ENCODE peak calls at places on chromosomes 13 and 19, in four cellular contexts. D is NB4, U is gastrocnemius medialis, Z is Calu3. E is an unnamed sample.

GRCh38 chr19:15393963-15394362 is 14.4 kb upstream of the AKAP8 start:
- DNase-seq in U (no peak), D (no peak), Z (no peak), E (no peak)

GRCh38 chr13:44664308-44664707 is 88.2 kb upstream of the TSC22D1 start:
- DNase-seq in D (no peak), Z (no peak), U (no peak), E (no peak)

GRCh38 chr13:59677966-59678814 is 485.5 kb downstream of the DIAPH3 start:
- DNase-seq in Z (no peak), D (peak; percentile 56), U (no peak), E (peak; percentile 22)

GRCh38 chr19:16571283-16571682 is 932 bp downstream of the SLC35E1 start:
- DNase-seq in Z (no peak), D (peak; percentile 82), U (no peak), E (no peak)

GRCh38 chr13:63351533-63351932 is 1935.9 kb upstream of the PCDH20 start:
- DNase-seq in D (no peak), Z (no peak), U (no peak), E (no peak)

GRCh38 chr19:7883796-7884570 is 4.3 kb upstream of the LRRC8E start:
- DNase-seq in D (peak; percentile 49), Z (no peak), U (no peak), E (no peak)

GRCh38 chr19:49847731-49848696 is 2.9 kb upstream of the PTOV1 start:
- DNase-seq in D (peak; percentile 88), U (no peak), Z (peak; percentile 47), E (no peak)

GRCh38 chr19:7705387-7706187 is 3.7 kb upstream of the FCER2 start:
- DNase-seq in Z (no peak), D (peak; percentile 43), U (peak; percentile 37), E (no peak)

GRCh38 chr13:38417727-38418126 is 68.1 kb downstream of the UFM1 start:
- DNase-seq in U (no peak), D (peak; percentile 33), Z (peak; percentile 11), E (no peak)

GRCh38 chr13:83618966-83619365 is 263.3 kb downstream of the SLITRK1 start:
- DNase-seq in U (no peak), Z (no peak), D (no peak), E (no peak)

GRCh38 chr13:41428155-41428554 is 29.2 kb upstream of the RGCC start:
- DNase-seq in D (no peak), Z (no peak), U (no peak), E (no peak)

GRCh38 chr19:11047856-11048255 is 41.4 kb upstream of the LDLR start:
- DNase-seq in D (no peak), Z (no peak), U (no peak), E (no peak)

GRCh38 chr19:50724522-50725217 is 1.5 kb downstream of the CLEC11A start:
- DNase-seq in D (peak; percentile 99), Z (peak; percentile 100), U (peak; percentile 85), E (peak; percentile 99)

GRCh38 chr19:10815969-10816635 is 19.9 kb downstream of the TMED1 start:
- DNase-seq in Z (no peak), U (no peak), D (no peak), E (no peak)

GRCh38 chr19:37926255-37926654 is 19.2 kb downstream of the SIPA1L3 start:
- DNase-seq in D (no peak), U (no peak), Z (no peak), E (no peak)

GRCh38 chr13:105278797-105279425 is 1256.6 kb downstream of the EFNB2 start:
- DNase-seq in Z (no peak), D (no peak), U (no peak), E (no peak)

GRCh38 chr19:49165111-49165750 is 7.6 kb downstream of the TRPM4 start:
- DNase-seq in U (peak; percentile 80), D (no peak), Z (no peak), E (no peak)

GRCh38 chr19:11578342-11579142 is 1.1 kb upstream of the ACP5 start:
- DNase-seq in Z (no peak), U (peak; percentile 48), D (peak; percentile 32), E (no peak)

GRCh38 chr13:76732367-76732766 is 153.8 kb downstream of the KCTD12 start:
- DNase-seq in U (no peak), Z (no peak), D (no peak), E (no peak)

DNA sequence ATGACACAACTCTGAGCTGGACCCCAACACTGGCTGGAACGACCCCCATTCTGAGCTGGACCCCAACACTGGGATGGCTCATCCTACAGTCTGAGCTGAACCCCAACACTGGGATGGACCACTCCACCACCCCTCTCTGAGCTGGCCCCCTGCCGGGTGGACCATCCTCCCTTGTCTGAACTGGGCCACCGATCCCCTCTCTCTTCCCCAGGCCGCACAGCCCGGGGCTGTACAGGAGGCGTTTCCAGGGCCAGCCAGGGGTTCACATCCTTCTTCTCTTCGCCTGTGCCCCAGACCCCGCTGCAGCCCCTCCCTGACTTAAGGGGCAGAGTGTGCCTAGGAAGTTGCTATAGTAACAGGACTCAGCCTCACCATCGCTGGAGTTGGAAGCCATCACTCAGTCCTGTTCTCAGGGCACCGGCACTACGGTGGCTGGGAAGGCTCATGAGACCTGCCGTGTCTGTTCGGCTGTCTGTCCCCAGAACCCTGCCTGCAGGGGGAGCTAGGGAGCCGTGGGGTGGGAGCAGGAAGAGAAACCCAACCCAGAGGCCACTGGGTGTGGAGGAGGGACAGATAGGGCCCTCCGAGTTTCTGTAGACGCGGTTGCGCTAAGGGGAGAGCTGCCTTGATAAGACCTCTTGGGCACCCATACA is 3.7 kb downstream of the PRKACA start:
- DNase-seq in U (peak; percentile 89), Z (peak; percentile 45), D (peak; percentile 49), E (no peak)
- TF ChIP-seq CTCF in U (peak; percentile 93), Z (peak; percentile 16), D (peak; percentile 47), E (peak; percentile 9)

DNA sequence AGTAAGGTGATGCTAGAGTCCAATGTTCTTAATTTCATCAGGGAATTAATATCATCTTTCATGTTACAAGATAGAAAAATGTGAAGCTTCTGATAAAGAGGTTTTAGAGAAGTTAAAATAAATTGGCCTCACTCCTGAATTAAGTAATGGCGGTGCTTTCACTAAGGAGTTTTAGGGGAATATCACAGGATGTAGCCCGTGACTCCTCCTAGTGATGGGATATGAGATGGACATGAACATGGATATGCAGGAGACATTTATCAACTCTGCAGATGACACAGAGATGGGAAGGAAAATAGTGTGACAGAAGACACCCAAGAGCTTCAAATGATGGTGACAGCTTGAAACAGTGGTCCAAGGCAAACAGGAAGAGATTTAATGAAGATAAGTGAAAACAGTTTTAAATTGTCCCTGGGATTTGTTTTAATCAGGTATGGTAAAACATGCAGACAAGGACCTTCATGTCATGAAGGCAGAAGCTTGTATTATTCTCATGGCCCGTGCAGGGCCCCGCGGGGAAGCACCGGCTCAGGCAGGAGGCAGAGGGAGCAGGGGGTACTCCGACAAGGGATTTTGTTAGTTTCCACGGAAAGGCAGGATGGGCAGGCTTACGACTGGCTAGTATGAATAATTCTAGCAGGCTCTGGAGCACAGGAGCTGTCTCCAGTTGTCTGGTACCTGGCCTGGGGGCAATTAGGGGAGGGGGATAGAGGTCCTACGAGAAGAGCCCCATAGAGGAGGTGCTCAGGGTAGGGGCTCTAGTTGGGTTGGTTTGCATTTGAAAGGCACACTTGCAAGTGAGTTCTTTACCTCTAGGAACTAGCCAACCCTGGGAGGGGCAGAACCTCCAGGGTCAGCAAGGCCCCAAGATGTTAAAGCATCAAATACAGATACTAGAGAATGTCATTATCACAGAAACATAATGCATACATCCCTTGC is 38.7 kb upstream of the FARP1 start:
- DNase-seq in Z (no peak), D (no peak), U (no peak), E (no peak)
- TF ChIP-seq CTCF in Z (no peak), D (no peak), U (no peak), E (peak; percentile 8)

DNA sequence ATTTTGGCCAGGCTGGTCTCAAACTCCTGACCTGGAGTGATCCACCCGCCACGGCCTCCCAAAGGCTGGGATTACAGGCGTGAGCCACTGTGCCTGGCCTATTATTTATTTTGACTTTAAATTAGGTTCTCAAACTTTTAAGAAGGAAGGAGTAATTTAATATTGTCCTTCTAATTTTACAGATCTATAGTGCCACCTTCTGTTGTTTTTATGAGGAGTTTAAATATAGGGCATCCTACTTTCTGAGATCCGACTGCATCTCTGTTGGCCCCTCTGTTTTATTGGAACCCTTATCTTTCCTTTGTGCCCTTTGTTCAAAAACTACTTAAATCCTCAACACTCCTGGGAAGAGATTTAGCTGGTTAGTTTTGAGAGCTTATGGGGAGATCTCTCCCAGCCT is 25.4 kb upstream of the ZMYM5 start:
- DNase-seq in Z (no peak), D (peak; percentile 39), U (no peak), E (no peak)
- TF ChIP-seq CTCF in Z (no peak), D (no peak), U (no peak), E (peak; percentile 23)

DNA sequence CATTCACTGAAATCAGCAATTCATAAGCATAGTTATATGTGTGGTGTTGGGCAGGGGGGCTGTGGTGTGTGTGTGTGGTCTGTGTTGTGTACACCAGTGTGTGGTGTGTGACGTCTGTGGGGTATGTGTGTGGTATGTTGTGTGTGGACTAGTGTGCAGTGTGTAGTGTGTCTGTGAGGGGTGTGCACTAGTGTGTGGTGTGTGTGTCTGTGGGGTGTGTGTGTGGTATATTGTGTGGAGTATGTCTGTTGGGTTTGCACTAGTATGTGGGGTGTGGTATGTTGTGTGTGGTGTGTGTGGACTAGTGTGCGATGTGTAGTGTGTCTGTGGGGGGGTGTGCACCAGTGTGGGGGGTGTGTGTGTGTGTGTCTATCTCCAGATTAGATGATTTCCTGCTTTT is 7.2 kb upstream of the CDC16 start:
- DNase-seq in U (no peak), Z (no peak), D (no peak), E (no peak)
- TF ChIP-seq CTCF in U (no peak), Z (no peak), D (no peak), E (no peak)

GRCh38 chr19:45931055-45931454 is 16.5 kb upstream of the NANOS2 start:
- DNase-seq in U (no peak), D (no peak), Z (no peak), E (no peak)
- TF ChIP-seq CTCF in U (no peak), D (no peak), Z (no peak), E (no peak)

E was measured in AG09319.